ENCODE peak calls at places on chromosomes 4 and X, in four cellular contexts. P is ELR; G is activated naive CD8-positive, alpha-beta T cell treated with anti-CD3 and anti-CD28 coated beads, Interleukin-2, amount 50 U/mL, for 24 hours; B is Right ventricle myocardium superior. V is an unnamed sample.

GRCh38 chr4:93529692-93530091 is 298.9 kb upstream of the ATOH1 start:
- DNase-seq in P (no peak), G (no peak), B (no peak), V (no peak)

GRCh38 chr4:133450813-133451212 is 301.7 kb downstream of the PCDH10 start:
- DNase-seq in P (no peak), G (no peak), B (no peak), V (no peak)

GRCh38 chr4:101346562-101347266 is 612 bp downstream of the PPP3CA start:
- DNase-seq in P (peak; percentile 62), G (peak; percentile 56), B (peak; percentile 77), V (peak; percentile 57)

GRCh38 chr4:163920426-163920825 is 425.9 kb downstream of the TMA16 start:
- DNase-seq in P (no peak), G (no peak), B (no peak), V (no peak)

GRCh38 chr4:82371398-82371972 is 2.3 kb downstream of the HNRNPD start:
- DNase-seq in P (peak; percentile 32), G (no peak), B (no peak), V (no peak)

GRCh38 chr4:95549246-95550138 is 719 bp upstream of the UNC5C start:
- DNase-seq in P (no peak), G (peak; percentile 6), B (peak; percentile 85), V (no peak)

GRCh38 chr4:5712517-5712916 is 1.5 kb downstream of the EVC start:
- DNase-seq in P (peak; percentile 96), G (no peak), B (no peak), V (peak; percentile 96)

GRCh38 chr4:139668658-139669201 is 3.1 kb downstream of the MGST2 start:
- DNase-seq in P (no peak), G (no peak), B (no peak), V (no peak)

GRCh38 chr4:135184715-135185114 is 983.1 kb upstream of the PABPC4L start:
- DNase-seq in P (no peak), G (no peak), B (no peak), V (no peak)

GRCh38 chr4:8198906-8199593 is at the start of gene SH3TC1:
- DNase-seq in P (peak; percentile 92), G (peak; percentile 70), B (peak; percentile 93), V (peak; percentile 95)

GRCh38 chr4:3471098-3471760 is 8.1 kb downstream of the DOK7 start:
- DNase-seq in P (no peak), G (no peak), B (peak; percentile 26), V (no peak)

GRCh38 chr4:181757921-181758320 is 485.3 kb upstream of the TENM3 start:
- DNase-seq in P (no peak), G (no peak), B (no peak), V (no peak)

GRCh38 chrX:74090049-74090448 is 213.9 kb upstream of the ZCCHC13 start:
- DNase-seq in P (no peak), G (no peak), B (no peak), V (no peak)

V was measured in RPMI7951.